ENCODE peak calls at places on chromosomes 1 and 21, in five cellular contexts. Q, N, W, L and A are unnamed samples.
A peak's percentile ranks its signal among the peaks of the same experiment; 100 is the strongest.

GRCh38 chr1:85447000-85447943 is 17.7 kb downstream of the DDAH1 start:
- DNase-seq in Q (no peak), N (no peak), W (no peak), L (no peak), A (no peak)

GRCh38 chr21:26943916-26944315 is 23.0 kb downstream of the ADAMTS5 start:
- DNase-seq in Q (no peak), N (no peak), W (no peak), L (no peak), A (no peak)

GRCh38 chr1:224540535-224540934 is 75.6 kb upstream of the CNIH3 start:
- DNase-seq in Q (no peak), N (no peak), W (no peak), L (no peak), A (peak; percentile 19)

GRCh38 chr1:91582431-91582921 is 81.8 kb downstream of the CDC7 start:
- DNase-seq in Q (peak; percentile 98), N (no peak), W (peak; percentile 93), L (no peak), A (peak; percentile 37)

GRCh38 chr1:177256153-177256814 is 85.5 kb downstream of the BRINP2 start:
- DNase-seq in Q (peak; percentile 83), N (peak; percentile 58), W (peak; percentile 71), L (no peak), A (peak; percentile 96)

GRCh38 chr1:66048011-66048410 is 255.3 kb downstream of the PDE4B start:
- DNase-seq in Q (no peak), N (no peak), W (no peak), L (no peak), A (no peak)

GRCh38 chr1:13956386-13956785 is 256.4 kb downstream of the PRDM2 start:
- DNase-seq in Q (no peak), N (no peak), W (no peak), L (no peak), A (peak; percentile 73)

GRCh38 chr1:236090741-236091147 is 25.9 kb upstream of the NID1 start:
- DNase-seq in Q (no peak), N (no peak), W (no peak), L (no peak), A (no peak)

GRCh38 chr1:65764052-65764451 is 28.6 kb upstream of the PDE4B start:
- DNase-seq in Q (no peak), N (no peak), W (no peak), L (no peak), A (no peak)

GRCh38 chr1:29208462-29208861 is 22.3 kb downstream of the MECR start:
- DNase-seq in Q (no peak), N (no peak), W (no peak), L (no peak), A (no peak)

GRCh38 chr1:21659099-21659923 is 9.8 kb downstream of the RAP1GAP start:
- DNase-seq in Q (no peak), N (peak; percentile 66), W (peak; percentile 60), L (peak; percentile 97), A (peak; percentile 62)

GRCh38 chr1:183810756-183811155 is 5.8 kb downstream of the RGL1 start:
- DNase-seq in Q (no peak), N (no peak), W (no peak), L (no peak), A (no peak)

GRCh38 chr1:202625416-202626360 is 84.6 kb downstream of the SYT2 start:
- DNase-seq in Q (no peak), N (peak; percentile 78), W (peak; percentile 64), L (peak; percentile 75), A (peak; percentile 80)

GRCh38 chr1:1163538-1164070 is 10.1 kb upstream of the TTLL10 start:
- DNase-seq in Q (no peak), N (no peak), W (peak; percentile 44), L (no peak), A (no peak)

GRCh38 chr1:63324779-63325119 is 2.4 kb downstream of the FOXD3 start:
- DNase-seq in Q (no peak), N (no peak), W (no peak), L (no peak), A (no peak)

GRCh38 chr1:29912413-29912812 is 676.1 kb downstream of the PTPRU start:
- DNase-seq in Q (no peak), N (peak; percentile 15), W (peak; percentile 4), L (no peak), A (peak; percentile 53)

GRCh38 chr1:45405636-45406035 is 65.4 kb upstream of the MUTYH start:
- DNase-seq in Q (no peak), N (no peak), W (no peak), L (no peak), A (no peak)

GRCh38 chr1:162275622-162276175 is 101.0 kb downstream of the SPATA46 start:
- DNase-seq in Q (no peak), N (no peak), W (no peak), L (no peak), A (no peak)

GRCh38 chr1:51058863-51059262 is 43.2 kb upstream of the C1orf185 start:
- DNase-seq in Q (no peak), N (peak; percentile 76), W (peak; percentile 48), L (no peak), A (peak; percentile 28)

GRCh38 chr1:55070291-55070690 is 30.9 kb downstream of the PCSK9 start:
- DNase-seq in Q (no peak), N (no peak), W (no peak), L (no peak), A (no peak)

DNA sequence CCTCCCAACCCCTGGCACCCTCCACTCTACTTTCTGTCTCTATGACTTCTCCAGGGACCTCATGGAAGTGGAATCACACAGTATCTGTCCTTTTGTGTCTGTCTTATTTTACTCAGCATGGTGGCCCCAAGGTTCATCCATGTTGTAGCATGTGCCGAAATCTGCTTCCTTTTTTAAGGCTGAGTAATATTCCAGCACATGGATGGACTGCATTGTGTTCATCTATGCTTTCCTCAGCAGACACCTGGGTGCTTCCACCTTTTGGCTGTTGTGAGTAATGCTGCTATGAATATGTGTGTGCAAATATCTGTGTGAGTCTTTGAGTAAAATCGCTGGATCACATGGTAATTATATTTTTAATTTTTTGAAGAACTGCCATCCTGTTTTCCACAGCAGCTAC is 1.6 kb upstream of the PFKL start:
- DNase-seq in Q (no peak), N (peak; percentile 56), W (peak; percentile 52), L (no peak), A (peak; percentile 13)
- TF ChIP-seq CTCF in Q (peak; percentile 3), N (peak; percentile 35), W (peak; percentile 49), L (no peak), A (no peak)

GRCh38 chr1:230322421-230322756 is 103.7 kb downstream of the PGBD5 start:
- DNase-seq in Q (no peak), N (no peak), W (no peak), L (no peak), A (no peak)
- TF ChIP-seq CTCF in Q (no peak), N (no peak), W (no peak), L (no peak), A (no peak)

GRCh38 chr1:115183158-115183557 is 93.9 kb upstream of the TSPAN2 start:
- DNase-seq in Q (no peak), N (no peak), W (no peak), L (no peak), A (no peak)
- TF ChIP-seq CTCF in Q (no peak), N (no peak), W (no peak), L (no peak), A (no peak)

DNA sequence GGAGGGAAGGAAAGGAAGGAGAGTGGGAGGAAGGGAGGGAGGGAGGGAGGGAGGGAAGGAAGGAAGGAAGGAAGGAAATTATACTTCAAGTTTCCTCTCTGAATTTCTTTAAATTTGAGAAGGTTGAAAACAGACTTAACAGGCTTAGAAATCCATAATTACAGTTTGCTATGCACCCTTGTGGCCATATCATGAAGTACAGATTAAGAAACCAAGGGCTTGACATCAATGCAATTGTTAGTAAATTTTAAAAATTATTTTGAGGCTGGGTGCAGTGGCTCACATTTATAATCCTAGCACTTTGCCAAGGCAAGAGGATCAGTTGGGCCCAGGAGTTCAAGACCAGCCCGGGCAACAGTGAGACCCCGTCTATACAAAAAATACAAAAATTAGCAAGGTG is 14.4 kb downstream of the ANP32E start:
- DNase-seq in Q (no peak), N (peak; percentile 29), W (peak; percentile 37), L (no peak), A (peak; percentile 38)
- TF ChIP-seq CTCF in Q (peak; percentile 35), N (peak; percentile 35), W (peak; percentile 51), L (peak; percentile 61), A (peak; percentile 43)

GRCh38 chr21:39726133-39726532 is 18.9 kb upstream of the IGSF5 start:
- DNase-seq in Q (no peak), N (no peak), W (no peak), L (no peak), A (no peak)
- TF ChIP-seq CTCF in Q (peak; percentile 23), N (no peak), W (no peak), L (no peak), A (no peak)